ENCODE peak calls at places on chromosome 12, in eight cellular contexts. One of them, this sample, is unnamed.

GRCh38 chr12:117023998-117024960 is 74.9 kb downstream of the TESC start:
- DNase-seq in right cardiac atrium: no peak
- DNase-seq in left ventricle myocardium inferior: no peak
- DNase-seq in BJ: no peak
- DNase-seq in mesenchymal stem cell: no peak
- DNase-seq in brain microvascular endothelial cell: no peak
- DNase-seq in adipocyte: no peak
- DNase-seq in adrenal gland: no peak
- DNase-seq in this sample: no peak

GRCh38 chr12:27142102-27142721 is 59.8 kb upstream of the C12orf71 start:
- DNase-seq in right cardiac atrium: peak
- DNase-seq in left ventricle myocardium inferior: no peak
- DNase-seq in BJ: peak
- DNase-seq in mesenchymal stem cell: peak
- DNase-seq in brain microvascular endothelial cell: peak
- DNase-seq in adipocyte: peak
- DNase-seq in adrenal gland: peak
- DNase-seq in this sample: peak

GRCh38 chr12:107844312-107844921 is 69.9 kb downstream of the ASCL4 start:
- DNase-seq in right cardiac atrium: no peak
- DNase-seq in left ventricle myocardium inferior: no peak
- DNase-seq in BJ: no peak
- DNase-seq in mesenchymal stem cell: no peak
- DNase-seq in brain microvascular endothelial cell: no peak
- DNase-seq in adipocyte: no peak
- DNase-seq in adrenal gland: no peak
- DNase-seq in this sample: no peak

GRCh38 chr12:107533218-107533617 is 152.4 kb upstream of the PWP1 start:
- DNase-seq in right cardiac atrium: no peak
- DNase-seq in left ventricle myocardium inferior: no peak
- DNase-seq in BJ: no peak
- DNase-seq in mesenchymal stem cell: no peak
- DNase-seq in brain microvascular endothelial cell: no peak
- DNase-seq in adipocyte: no peak
- DNase-seq in adrenal gland: no peak
- DNase-seq in this sample: no peak

GRCh38 chr12:51773145-51773869 is 75.2 kb downstream of the FIGNL2 start:
- DNase-seq in right cardiac atrium: no peak
- DNase-seq in left ventricle myocardium inferior: no peak
- DNase-seq in BJ: peak
- DNase-seq in mesenchymal stem cell: no peak
- DNase-seq in brain microvascular endothelial cell: no peak
- DNase-seq in adipocyte: peak
- DNase-seq in adrenal gland: no peak
- DNase-seq in this sample: peak

GRCh38 chr12:10663869-10664268 is 10.0 kb downstream of the STYK1 start:
- DNase-seq in right cardiac atrium: no peak
- DNase-seq in left ventricle myocardium inferior: no peak
- DNase-seq in BJ: no peak
- DNase-seq in mesenchymal stem cell: no peak
- DNase-seq in brain microvascular endothelial cell: no peak
- DNase-seq in adipocyte: no peak
- DNase-seq in adrenal gland: no peak
- DNase-seq in this sample: no peak

GRCh38 chr12:25977047-25977446 is 18.6 kb downstream of the RASSF8 start:
- DNase-seq in right cardiac atrium: no peak
- DNase-seq in left ventricle myocardium inferior: no peak
- DNase-seq in BJ: no peak
- DNase-seq in mesenchymal stem cell: no peak
- DNase-seq in brain microvascular endothelial cell: no peak
- DNase-seq in adipocyte: no peak
- DNase-seq in adrenal gland: no peak
- DNase-seq in this sample: peak

GRCh38 chr12:6915023-6915788 is 826 bp downstream of the ENO2 start:
- DNase-seq in right cardiac atrium: peak
- DNase-seq in left ventricle myocardium inferior: peak
- DNase-seq in BJ: no peak
- DNase-seq in mesenchymal stem cell: peak
- DNase-seq in brain microvascular endothelial cell: no peak
- DNase-seq in adipocyte: no peak
- DNase-seq in adrenal gland: no peak
- DNase-seq in this sample: no peak

GRCh38 chr12:24230061-24230460 is 280.6 kb upstream of the SOX5 start:
- DNase-seq in right cardiac atrium: no peak
- DNase-seq in left ventricle myocardium inferior: no peak
- DNase-seq in BJ: no peak
- DNase-seq in mesenchymal stem cell: no peak
- DNase-seq in brain microvascular endothelial cell: no peak
- DNase-seq in adipocyte: no peak
- DNase-seq in adrenal gland: no peak
- DNase-seq in this sample: no peak

GRCh38 chr12:6693832-6694355 is 4.7 kb upstream of the ZNF384 start:
- DNase-seq in right cardiac atrium: no peak
- DNase-seq in left ventricle myocardium inferior: no peak
- DNase-seq in BJ: no peak
- DNase-seq in mesenchymal stem cell: no peak
- DNase-seq in brain microvascular endothelial cell: no peak
- DNase-seq in adipocyte: no peak
- DNase-seq in adrenal gland: no peak
- DNase-seq in this sample: no peak

GRCh38 chr12:2930865-2931264 is 28.3 kb upstream of the TEAD4 start:
- DNase-seq in right cardiac atrium: no peak
- DNase-seq in left ventricle myocardium inferior: no peak
- DNase-seq in BJ: no peak
- DNase-seq in mesenchymal stem cell: no peak
- DNase-seq in brain microvascular endothelial cell: no peak
- DNase-seq in adipocyte: no peak
- DNase-seq in adrenal gland: no peak
- DNase-seq in this sample: no peak

GRCh38 chr12:131060011-131060703 is 106.5 kb downstream of the ADGRD1 start:
- DNase-seq in right cardiac atrium: no peak
- DNase-seq in left ventricle myocardium inferior: no peak
- DNase-seq in BJ: no peak
- DNase-seq in mesenchymal stem cell: no peak
- DNase-seq in brain microvascular endothelial cell: no peak
- DNase-seq in adipocyte: no peak
- DNase-seq in adrenal gland: no peak
- DNase-seq in this sample: no peak

GRCh38 chr12:69897744-69898143 is 72.7 kb downstream of the MYRFL start:
- DNase-seq in right cardiac atrium: peak
- DNase-seq in left ventricle myocardium inferior: peak
- DNase-seq in BJ: peak
- DNase-seq in mesenchymal stem cell: peak
- DNase-seq in brain microvascular endothelial cell: peak
- DNase-seq in adipocyte: peak
- DNase-seq in adrenal gland: no peak
- DNase-seq in this sample: peak

GRCh38 chr12:132593521-132593920 is 16.9 kb downstream of the LRCOL1 start:
- DNase-seq in right cardiac atrium: no peak
- DNase-seq in left ventricle myocardium inferior: no peak
- DNase-seq in BJ: no peak
- DNase-seq in mesenchymal stem cell: no peak
- DNase-seq in brain microvascular endothelial cell: no peak
- DNase-seq in adipocyte: no peak
- DNase-seq in adrenal gland: no peak
- DNase-seq in this sample: no peak

GRCh38 chr12:58916891-58917570 is 3.3 kb downstream of the LRIG3 start:
- DNase-seq in right cardiac atrium: no peak
- DNase-seq in left ventricle myocardium inferior: no peak
- DNase-seq in BJ: no peak
- DNase-seq in mesenchymal stem cell: peak
- DNase-seq in brain microvascular endothelial cell: peak
- DNase-seq in adipocyte: peak
- DNase-seq in adrenal gland: no peak
- DNase-seq in this sample: peak

GRCh38 chr12:12716845-12717585 is at the start of gene CDKN1B:
- DNase-seq in right cardiac atrium: peak
- DNase-seq in left ventricle myocardium inferior: peak
- DNase-seq in BJ: peak
- DNase-seq in mesenchymal stem cell: peak
- DNase-seq in brain microvascular endothelial cell: peak
- DNase-seq in adipocyte: peak
- DNase-seq in adrenal gland: peak
- DNase-seq in this sample: peak

GRCh38 chr12:84572186-84572585 is 340.4 kb downstream of the SLC6A15 start:
- DNase-seq in right cardiac atrium: no peak
- DNase-seq in left ventricle myocardium inferior: no peak
- DNase-seq in BJ: no peak
- DNase-seq in mesenchymal stem cell: no peak
- DNase-seq in brain microvascular endothelial cell: no peak
- DNase-seq in adipocyte: no peak
- DNase-seq in adrenal gland: no peak
- DNase-seq in this sample: peak

GRCh38 chr12:120292661-120293531 is at the start of gene RNU4-1:
- DNase-seq in right cardiac atrium: peak
- DNase-seq in left ventricle myocardium inferior: peak
- DNase-seq in BJ: peak
- DNase-seq in mesenchymal stem cell: peak
- DNase-seq in brain microvascular endothelial cell: peak
- DNase-seq in adipocyte: peak
- DNase-seq in adrenal gland: peak
- DNase-seq in this sample: peak
- H3K4me3 ChIP-seq in right cardiac atrium: peak
- H3K4me3 ChIP-seq in left ventricle myocardium inferior: peak
- H3K4me3 ChIP-seq in BJ: peak
- H3K4me3 ChIP-seq in mesenchymal stem cell: peak
- H3K4me3 ChIP-seq in brain microvascular endothelial cell: peak
- H3K4me3 ChIP-seq in adipocyte: peak
- H3K4me3 ChIP-seq in adrenal gland: peak
- H3K4me3 ChIP-seq in this sample: peak

DNA sequence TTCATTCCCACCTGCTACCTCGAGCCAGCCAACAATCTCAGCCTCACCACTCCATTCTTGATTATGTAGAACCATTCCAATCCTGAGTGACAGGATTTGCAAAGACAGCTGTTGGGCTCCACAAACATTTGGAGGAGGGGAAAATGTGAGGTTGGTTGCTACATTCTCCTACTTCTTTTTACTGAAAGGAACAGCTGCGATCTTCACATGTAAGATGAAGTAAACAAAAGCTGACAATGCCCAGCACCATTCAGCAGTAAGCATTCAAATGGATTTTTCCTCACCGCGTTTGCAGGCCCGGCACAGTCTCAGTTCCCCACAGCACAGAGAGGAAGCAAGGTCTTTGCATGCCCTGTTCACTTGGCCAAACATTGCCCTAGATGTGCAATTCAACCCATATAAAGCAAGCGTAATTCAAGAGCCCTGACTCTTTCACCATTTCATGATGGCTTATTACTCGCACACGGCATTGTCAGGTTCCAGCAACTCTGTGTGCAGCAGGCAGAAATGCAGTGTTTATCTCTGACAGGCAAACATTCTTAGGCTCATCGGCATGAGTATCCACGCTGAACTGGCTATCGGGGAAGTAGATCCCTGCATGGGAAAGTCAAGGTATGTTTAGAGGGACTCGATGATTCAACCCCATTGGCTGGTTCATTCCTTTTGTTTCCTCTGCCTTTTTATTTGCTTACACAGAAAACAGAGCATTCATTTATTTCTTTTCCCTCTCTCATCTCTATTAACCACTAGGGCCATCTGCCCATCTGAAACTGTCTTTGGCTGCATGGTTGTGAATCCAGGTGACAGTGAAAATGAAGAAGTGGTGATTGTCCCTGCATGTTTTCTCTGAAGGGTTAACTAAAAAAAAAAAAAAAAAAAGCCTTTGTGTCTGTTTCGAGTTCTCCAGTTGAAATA is 236.1 kb upstream of the PLEKHG7 start:
- DNase-seq in right cardiac atrium: no peak
- DNase-seq in left ventricle myocardium inferior: no peak
- DNase-seq in BJ: no peak
- DNase-seq in mesenchymal stem cell: peak
- DNase-seq in brain microvascular endothelial cell: no peak
- DNase-seq in adipocyte: peak
- DNase-seq in adrenal gland: no peak
- DNase-seq in this sample: peak
- H3K4me3 ChIP-seq in right cardiac atrium: peak
- H3K4me3 ChIP-seq in left ventricle myocardium inferior: no peak
- H3K4me3 ChIP-seq in BJ: no peak
- H3K4me3 ChIP-seq in mesenchymal stem cell: no peak
- H3K4me3 ChIP-seq in brain microvascular endothelial cell: no peak
- H3K4me3 ChIP-seq in adipocyte: no peak
- H3K4me3 ChIP-seq in adrenal gland: no peak
- H3K4me3 ChIP-seq in this sample: no peak

DNA sequence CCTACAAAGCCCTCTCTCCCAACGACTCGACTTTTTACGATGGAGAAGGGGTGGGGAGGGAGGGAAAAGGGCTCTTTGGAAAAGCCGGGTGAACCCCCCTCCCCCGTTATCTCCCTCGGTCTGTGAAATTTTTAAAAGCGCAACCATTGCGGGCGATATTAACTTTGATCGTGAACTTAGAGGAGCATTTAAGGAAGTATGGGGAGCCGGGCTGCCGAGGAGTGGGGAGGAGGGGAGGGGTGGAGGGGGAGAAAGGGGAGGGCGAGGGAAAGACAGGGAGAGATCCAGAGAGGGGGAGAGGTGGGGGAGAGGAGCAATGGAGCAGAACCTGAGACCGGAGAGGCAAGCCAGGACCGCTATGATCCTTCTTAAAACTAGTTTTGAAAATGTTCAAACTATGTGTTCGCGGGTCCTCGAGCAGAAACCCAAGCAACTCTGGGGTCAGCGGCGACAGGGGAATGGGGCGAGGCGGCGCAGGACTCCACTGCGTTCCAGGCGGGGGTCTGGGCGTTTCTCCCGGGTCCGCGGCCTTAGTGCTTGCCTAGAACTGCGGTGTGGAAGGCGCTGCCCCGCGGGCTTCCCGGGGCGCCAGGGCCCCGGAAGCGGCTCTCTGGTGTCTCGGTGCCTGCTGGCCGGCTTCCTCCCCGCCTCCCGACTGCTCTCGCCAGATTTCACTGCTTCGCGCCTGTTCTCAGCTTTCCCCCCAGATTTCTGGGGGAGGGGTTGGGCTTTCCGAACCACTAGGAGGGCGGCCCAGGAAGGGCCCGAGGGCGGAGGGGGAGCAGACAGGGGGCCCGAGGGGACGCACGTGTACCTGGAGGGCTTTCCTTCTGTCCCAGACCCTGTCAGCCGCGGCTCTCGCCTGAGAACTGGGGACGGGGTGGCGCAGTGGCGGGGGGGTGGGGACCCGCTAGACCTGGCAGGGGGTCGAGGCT is at the start of gene HOTAIR:
- DNase-seq in right cardiac atrium: no peak
- DNase-seq in left ventricle myocardium inferior: no peak
- DNase-seq in BJ: no peak
- DNase-seq in mesenchymal stem cell: no peak
- DNase-seq in brain microvascular endothelial cell: no peak
- DNase-seq in adipocyte: no peak
- DNase-seq in adrenal gland: no peak
- DNase-seq in this sample: no peak
- H3K4me3 ChIP-seq in right cardiac atrium: peak
- H3K4me3 ChIP-seq in left ventricle myocardium inferior: peak
- H3K4me3 ChIP-seq in BJ: peak
- H3K4me3 ChIP-seq in mesenchymal stem cell: peak
- H3K4me3 ChIP-seq in brain microvascular endothelial cell: no peak
- H3K4me3 ChIP-seq in adipocyte: peak
- H3K4me3 ChIP-seq in adrenal gland: no peak
- H3K4me3 ChIP-seq in this sample: no peak

DNA sequence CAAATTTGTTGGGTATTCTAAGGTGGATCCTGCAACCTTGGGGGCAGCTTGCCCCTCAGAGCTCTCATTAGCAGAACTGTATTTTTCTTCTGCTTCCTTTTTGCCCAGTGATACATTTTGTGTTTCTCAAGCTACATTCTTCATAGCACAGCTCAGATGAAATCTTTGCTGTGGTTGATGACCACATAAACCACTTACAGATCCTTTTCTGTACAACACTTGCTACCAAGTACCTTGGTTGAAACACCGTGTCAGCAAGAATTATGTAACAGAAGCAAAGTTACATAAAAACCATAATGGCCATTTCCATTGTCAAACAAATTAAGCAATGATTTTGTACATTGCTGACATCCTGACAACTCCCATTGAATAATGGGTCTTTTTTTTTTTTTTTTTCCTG is 9.7 kb upstream of the PLBD1 start:
- DNase-seq in right cardiac atrium: no peak
- DNase-seq in left ventricle myocardium inferior: no peak
- DNase-seq in BJ: no peak
- DNase-seq in mesenchymal stem cell: peak
- DNase-seq in brain microvascular endothelial cell: peak
- DNase-seq in adipocyte: no peak
- DNase-seq in adrenal gland: no peak
- DNase-seq in this sample: peak
- H3K4me3 ChIP-seq in right cardiac atrium: no peak
- H3K4me3 ChIP-seq in left ventricle myocardium inferior: no peak
- H3K4me3 ChIP-seq in BJ: no peak
- H3K4me3 ChIP-seq in mesenchymal stem cell: no peak
- H3K4me3 ChIP-seq in brain microvascular endothelial cell: no peak
- H3K4me3 ChIP-seq in adipocyte: no peak
- H3K4me3 ChIP-seq in adrenal gland: no peak
- H3K4me3 ChIP-seq in this sample: no peak